ENCODE peak calls at places on chromosomes 4 and X, in nine cellular contexts. I is cardiac fibroblast; Z is stimulated activated CD4-positive, alpha-beta T cell treated with anti-CD3 and anti-CD28 coated beads, Interleukin-15, amount 100 ng/mL, for 1 hour; E is caudate nucleus; R is adrenal gland; U is GM23338; Q is M059J; D is Ammon's horn; F is fibroblast of the aortic adventitia. P is an unnamed sample.

GRCh38 chrX:19765628-19766027 is 121.8 kb downstream of the SH3KBP1 start:
- DNase-seq in I (no peak), Z (no peak), E (no peak), R (no peak), U (no peak), Q (no peak), D (no peak), F (no peak), P (no peak)

GRCh38 chr4:184441461-184442392 is 32.6 kb downstream of the IRF2 start:
- DNase-seq in I (peak), Z (no peak), E (no peak), R (no peak), U (peak), Q (no peak), D (peak), F (no peak), P (peak)

GRCh38 chr4:124647599-124647998 is 64.9 kb downstream of the ANKRD50 start:
- DNase-seq in I (no peak), Z (no peak), E (no peak), R (no peak), U (no peak), Q (no peak), D (no peak), F (no peak), P (no peak)

GRCh38 chr4:181670506-181670905 is 572.7 kb upstream of the TENM3 start:
- DNase-seq in I (no peak), Z (no peak), E (no peak), R (no peak), U (no peak), Q (no peak), D (no peak), F (no peak), P (no peak)

GRCh38 chr4:172845281-172845680 is 323.3 kb upstream of the GALNT7 start:
- DNase-seq in I (no peak), Z (no peak), E (no peak), R (no peak), U (no peak), Q (no peak), D (no peak), F (no peak), P (no peak)

GRCh38 chr4:105683038-105683437 is 25.5 kb downstream of the INTS12 start:
- DNase-seq in I (no peak), Z (no peak), E (no peak), R (no peak), U (no peak), Q (no peak), D (no peak), F (no peak), P (no peak)

GRCh38 chr4:177696438-177696966 is 254.3 kb upstream of the AGA start:
- DNase-seq in I (no peak), Z (no peak), E (no peak), R (no peak), U (peak), Q (peak), D (no peak), F (no peak), P (no peak)

GRCh38 chrX:16320765-16321355 is 153.6 kb downstream of the MAGEB17 start:
- DNase-seq in I (no peak), Z (no peak), E (no peak), R (no peak), U (no peak), Q (peak), D (no peak), F (peak), P (peak)

GRCh38 chr4:8647094-8647570 is 54.6 kb downstream of the CPZ start:
- DNase-seq in I (no peak), Z (no peak), E (no peak), R (no peak), U (no peak), Q (no peak), D (no peak), F (no peak), P (no peak)

GRCh38 chrX:136202889-136203288 is 48.3 kb downstream of the MAP7D3 start:
- DNase-seq in I (peak), Z (no peak), E (no peak), R (no peak), U (no peak), Q (peak), D (no peak), F (peak), P (no peak)

GRCh38 chr4:6339818-6340445 is 70.3 kb downstream of the WFS1 start:
- DNase-seq in I (no peak), Z (no peak), E (no peak), R (no peak), U (no peak), Q (no peak), D (no peak), F (no peak), P (no peak)

GRCh38 chr4:179417357-179417756 is 1975.1 kb upstream of the AGA start:
- DNase-seq in I (no peak), Z (no peak), E (no peak), R (no peak), U (no peak), Q (no peak), D (no peak), F (no peak), P (no peak)

GRCh38 chr4:38759077-38759789 is 23.6 kb downstream of the TLR10 start:
- DNase-seq in I (peak), Z (peak), E (peak), R (peak), U (peak), Q (peak), D (peak), F (peak), P (peak)

GRCh38 chrX:149881081-149881711 is at the start of gene MAGEA8:
- DNase-seq in I (no peak), Z (no peak), E (no peak), R (no peak), U (peak), Q (no peak), D (no peak), F (no peak), P (no peak)

GRCh38 chrX:13110427-13111324 is 66.3 kb upstream of the FAM9C start:
- DNase-seq in I (peak), Z (no peak), E (no peak), R (peak), U (peak), Q (peak), D (no peak), F (peak), P (peak)

GRCh38 chrX:45267007-45267406 is 66.3 kb upstream of the DIPK2B start:
- DNase-seq in I (no peak), Z (no peak), E (no peak), R (no peak), U (no peak), Q (no peak), D (no peak), F (no peak), P (no peak)

GRCh38 chrX:129932137-129932791 is 26.3 kb downstream of the UTP14A start:
- DNase-seq in I (peak), Z (peak), E (peak), R (peak), U (peak), Q (peak), D (peak), F (peak), P (peak)

GRCh38 chr4:37675587-37676290 is 10.4 kb downstream of the RELL1 start:
- DNase-seq in I (no peak), Z (no peak), E (no peak), R (no peak), U (no peak), Q (peak), D (no peak), F (no peak), P (no peak)

GRCh38 chr4:187612211-187612780 is 383.3 kb upstream of the ZFP42 start:
- DNase-seq in I (no peak), Z (no peak), E (peak), R (no peak), U (no peak), Q (peak), D (no peak), F (no peak), P (no peak)

GRCh38 chr4:75002381-75002780 is 69.5 kb downstream of the PARM1 start:
- DNase-seq in I (peak), Z (no peak), E (no peak), R (no peak), U (no peak), Q (peak), D (no peak), F (no peak), P (no peak)

GRCh38 chr4:151692821-151693504 is 67.8 kb downstream of the GATB start:
- DNase-seq in I (no peak), Z (no peak), E (no peak), R (no peak), U (no peak), Q (no peak), D (no peak), F (no peak), P (no peak)

GRCh38 chr4:3416821-3417221 is 24.9 kb upstream of the HGFAC start:
- DNase-seq in I (no peak), Z (no peak), E (no peak), R (no peak), U (no peak), Q (no peak), D (no peak), F (no peak), P (no peak)

GRCh38 chr4:8280158-8280875 is 10.8 kb downstream of the HTRA3 start:
- DNase-seq in I (no peak), Z (no peak), E (no peak), R (no peak), U (no peak), Q (no peak), D (no peak), F (no peak), P (no peak)

GRCh38 chrX:133366735-133367134 is 48.6 kb downstream of the GPC4 start:
- DNase-seq in I (no peak), Z (no peak), E (no peak), R (no peak), U (no peak), Q (no peak), D (no peak), F (no peak), P (no peak)

GRCh38 chr4:27005512-27006246 is 145.0 kb downstream of the STIM2 start:
- DNase-seq in I (peak), Z (no peak), E (no peak), R (no peak), U (no peak), Q (peak), D (no peak), F (peak), P (no peak)

GRCh38 chr4:2595436-2595835 is 59.0 kb downstream of the FAM193A start:
- DNase-seq in I (no peak), Z (no peak), E (no peak), R (no peak), U (no peak), Q (no peak), D (no peak), F (no peak), P (no peak)

GRCh38 chr4:67101612-67102011 is 443.7 kb downstream of the CENPC start:
- DNase-seq in I (no peak), Z (no peak), E (no peak), R (no peak), U (no peak), Q (no peak), D (peak), F (no peak), P (no peak)

GRCh38 chr4:7006411-7006810 is 36.8 kb upstream of the TADA2B start:
- DNase-seq in I (no peak), Z (no peak), E (no peak), R (no peak), U (no peak), Q (peak), D (no peak), F (no peak), P (no peak)

GRCh38 chr4:31613946-31614623 is 893.9 kb downstream of the PCDH7 start:
- DNase-seq in I (no peak), Z (no peak), E (no peak), R (no peak), U (no peak), Q (peak), D (no peak), F (no peak), P (no peak)

GRCh38 chr4:16669036-16669435 is 229.4 kb downstream of the LDB2 start:
- DNase-seq in I (peak), Z (no peak), E (no peak), R (no peak), U (no peak), Q (no peak), D (no peak), F (peak), P (no peak)

GRCh38 chrX:142251665-142252064 is 46.6 kb upstream of the MAGEC2 start:
- DNase-seq in I (no peak), Z (no peak), E (no peak), R (no peak), U (no peak), Q (peak), D (no peak), F (no peak), P (no peak)

GRCh38 chr4:151184523-151185458 is 85.4 kb downstream of the RPS3A start:
- DNase-seq in I (peak), Z (no peak), E (no peak), R (no peak), U (no peak), Q (peak), D (no peak), F (peak), P (peak)

GRCh38 chrX:40402771-40403533 is 177.8 kb upstream of the ATP6AP2 start:
- DNase-seq in I (peak), Z (no peak), E (peak), R (peak), U (no peak), Q (peak), D (peak), F (peak), P (peak)

GRCh38 chr4:148060264-148061138 is 328.6 kb downstream of the ARHGAP10 start:
- DNase-seq in I (no peak), Z (no peak), E (no peak), R (no peak), U (no peak), Q (no peak), D (no peak), F (no peak), P (no peak)

GRCh38 chr4:69744157-69744478 is 16.3 kb downstream of the SULT1B1 start:
- DNase-seq in I (no peak), Z (no peak), E (no peak), R (no peak), U (no peak), Q (no peak), D (no peak), F (no peak), P (no peak)

GRCh38 chrX:19349263-19349662 is 5.5 kb downstream of the PDHA1 start:
- DNase-seq in I (no peak), Z (no peak), E (no peak), R (no peak), U (no peak), Q (no peak), D (no peak), F (no peak), P (no peak)

GRCh38 chr4:140374130-140374477 is 658 bp downstream of the SCOC start:
- DNase-seq in I (no peak), Z (no peak), E (no peak), R (no peak), U (no peak), Q (no peak), D (no peak), F (no peak), P (no peak)

GRCh38 chr4:7828926-7829325 is 110.7 kb downstream of the AFAP1 start:
- DNase-seq in I (peak), Z (no peak), E (no peak), R (no peak), U (no peak), Q (peak), D (no peak), F (peak), P (no peak)

GRCh38 chr4:74638001-74638400 is 156.3 kb downstream of the BTC start:
- DNase-seq in I (peak), Z (no peak), E (no peak), R (no peak), U (no peak), Q (no peak), D (no peak), F (peak), P (no peak)

GRCh38 chr4:23717528-23718248 is 172.2 kb downstream of the PPARGC1A start:
- DNase-seq in I (peak), Z (no peak), E (no peak), R (peak), U (peak), Q (peak), D (no peak), F (peak), P (peak)

P was measured in AG08396.